ENCODE peak calls at places on chromosome 18, in seven cellular contexts. F, R, U, C, K, B and P are unnamed samples.

GRCh38 chr18:5744659-5745058 is 150.7 kb downstream of the TMEM200C start:
- DNase-seq in F (no peak), R (no peak), U (no peak), C (no peak), K (no peak), B (no peak), P (peak; percentile 72)

GRCh38 chr18:57437433-57437781 is 2.2 kb downstream of the ONECUT2 start:
- DNase-seq in F (no peak), R (no peak), U (no peak), C (no peak), K (no peak), B (peak; percentile 35), P (no peak)

GRCh38 chr18:901769-902168 is 2.9 kb upstream of the ADCYAP1 start:
- DNase-seq in F (no peak), R (no peak), U (no peak), C (no peak), K (no peak), B (no peak), P (no peak)

GRCh38 chr18:9688036-9688741 is 19.9 kb upstream of the RAB31 start:
- DNase-seq in F (no peak), R (peak; percentile 42), U (no peak), C (no peak), K (no peak), B (no peak), P (peak; percentile 31)

GRCh38 chr18:74540689-74541421 is 6.6 kb downstream of the CNDP1 start:
- DNase-seq in F (peak; percentile 50), R (peak; percentile 6), U (peak; percentile 6), C (no peak), K (no peak), B (no peak), P (no peak)

GRCh38 chr18:10476430-10476829 is 22.0 kb downstream of the APCDD1 start:
- DNase-seq in F (peak; percentile 56), R (peak; percentile 22), U (no peak), C (no peak), K (no peak), B (no peak), P (peak; percentile 60)

GRCh38 chr18:3265564-3266033 is 3.7 kb downstream of the MYL12B start:
- DNase-seq in F (no peak), R (peak; percentile 45), U (no peak), C (no peak), K (no peak), B (no peak), P (no peak)

GRCh38 chr18:39421319-39421718 is 1855.7 kb upstream of the CELF4 start:
- DNase-seq in F (peak; percentile 20), R (peak; percentile 2), U (no peak), C (no peak), K (no peak), B (no peak), P (no peak)

GRCh38 chr18:74868461-74868860 is 270.8 kb downstream of the ZNF407 start:
- DNase-seq in F (no peak), R (no peak), U (no peak), C (no peak), K (no peak), B (no peak), P (no peak)

GRCh38 chr18:77054288-77054605 is 78.3 kb downstream of the MBP start:
- DNase-seq in F (no peak), R (no peak), U (no peak), C (no peak), K (peak; percentile 84), B (no peak), P (no peak)

GRCh38 chr18:49730951-49731391 is 82.4 kb downstream of the ACAA2 start:
- DNase-seq in F (no peak), R (no peak), U (no peak), C (no peak), K (no peak), B (no peak), P (no peak)

GRCh38 chr18:56568986-56569385 is 69.4 kb downstream of the TXNL1 start:
- DNase-seq in F (peak; percentile 33), R (no peak), U (no peak), C (no peak), K (peak; percentile 18), B (no peak), P (no peak)

GRCh38 chr18:62179213-62179612 is 7.6 kb downstream of the PIGN start:
- DNase-seq in F (no peak), R (no peak), U (no peak), C (no peak), K (no peak), B (no peak), P (no peak)

GRCh38 chr18:67199993-67200617 is 316.4 kb downstream of the DSEL start:
- DNase-seq in F (peak; percentile 77), R (peak; percentile 78), U (no peak), C (peak; percentile 48), K (peak; percentile 63), B (peak; percentile 14), P (no peak)

GRCh38 chr18:61203151-61203550 is 130.1 kb upstream of the CDH20 start:
- DNase-seq in F (no peak), R (no peak), U (no peak), C (no peak), K (no peak), B (no peak), P (no peak)

GRCh38 chr18:7754725-7755181 is 187.6 kb downstream of the PTPRM start:
- DNase-seq in F (no peak), R (no peak), U (no peak), C (peak; percentile 12), K (no peak), B (no peak), P (no peak)

GRCh38 chr18:73414069-73414468 is 546.3 kb upstream of the NETO1 start:
- DNase-seq in F (no peak), R (no peak), U (no peak), C (no peak), K (no peak), B (no peak), P (no peak)

GRCh38 chr18:59848002-59848401 is 51.8 kb upstream of the PMAIP1 start:
- DNase-seq in F (no peak), R (no peak), U (no peak), C (no peak), K (no peak), B (no peak), P (no peak)

GRCh38 chr18:79513381-79514081 is 117.8 kb downstream of the NFATC1 start:
- DNase-seq in F (no peak), R (no peak), U (no peak), C (no peak), K (no peak), B (no peak), P (no peak)

GRCh38 chr18:45626330-45627203 is 11.3 kb downstream of the SLC14A2 start:
- DNase-seq in F (no peak), R (peak; percentile 77), U (no peak), C (peak; percentile 70), K (no peak), B (no peak), P (no peak)

GRCh38 chr18:37553633-37554398 is 11.8 kb downstream of the CELF4 start:
- DNase-seq in F (no peak), R (no peak), U (no peak), C (no peak), K (no peak), B (no peak), P (no peak)

GRCh38 chr18:27108842-27109241 is 76.3 kb downstream of the CHST9 start:
- DNase-seq in F (no peak), R (no peak), U (no peak), C (no peak), K (no peak), B (no peak), P (no peak)

GRCh38 chr18:21740474-21740723 is 193 bp upstream of the MIB1 start:
- DNase-seq in F (peak; percentile 99), R (no peak), U (no peak), C (no peak), K (peak; percentile 100), B (peak; percentile 97), P (no peak)

GRCh38 chr18:63725682-63726480 is 23.1 kb downstream of the SERPINB11 start:
- DNase-seq in F (no peak), R (no peak), U (no peak), C (no peak), K (no peak), B (no peak), P (no peak)

GRCh38 chr18:51623653-51624052 is 426.2 kb upstream of the MEX3C start:
- DNase-seq in F (no peak), R (no peak), U (no peak), C (no peak), K (no peak), B (no peak), P (no peak)

GRCh38 chr18:54958711-54959625 is at the start of gene CCDC68:
- DNase-seq in F (no peak), R (no peak), U (no peak), C (peak; percentile 21), K (no peak), B (no peak), P (peak; percentile 66)

GRCh38 chr18:58526425-58527115 is 102.3 kb downstream of the ALPK2 start:
- DNase-seq in F (no peak), R (no peak), U (no peak), C (no peak), K (no peak), B (no peak), P (no peak)

GRCh38 chr18:3340015-3340681 is 78.2 kb downstream of the MYL12B start:
- DNase-seq in F (no peak), R (no peak), U (no peak), C (no peak), K (no peak), B (no peak), P (no peak)

GRCh38 chr18:35933982-35934381 is 38.5 kb upstream of the RMP24 start:
- DNase-seq in F (no peak), R (no peak), U (no peak), C (no peak), K (peak; percentile 32), B (no peak), P (no peak)

GRCh38 chr18:22102948-22103663 is 66.3 kb upstream of the GATA6 start:
- DNase-seq in F (no peak), R (no peak), U (no peak), C (no peak), K (no peak), B (no peak), P (no peak)

GRCh38 chr18:61637319-61637718 is 255.5 kb downstream of the RNF152 start:
- DNase-seq in F (no peak), R (no peak), U (no peak), C (peak; percentile 18), K (no peak), B (peak; percentile 97), P (no peak)

GRCh38 chr18:71388148-71388547 is 1099.3 kb downstream of the SOCS6 start:
- DNase-seq in F (no peak), R (no peak), U (no peak), C (no peak), K (no peak), B (no peak), P (no peak)

GRCh38 chr18:46385124-46385523 is 271.9 kb downstream of the LOXHD1 start:
- DNase-seq in F (no peak), R (no peak), U (no peak), C (no peak), K (no peak), B (no peak), P (no peak)

GRCh38 chr18:60157810-60158209 is 214.8 kb downstream of the MC4R start:
- DNase-seq in F (no peak), R (no peak), U (no peak), C (no peak), K (no peak), B (no peak), P (no peak)

GRCh38 chr18:48022531-48023330 is 92.3 kb upstream of the SMAD2 start:
- DNase-seq in F (peak; percentile 69), R (peak; percentile 71), U (no peak), C (peak; percentile 63), K (peak; percentile 78), B (no peak), P (no peak)

GRCh38 chr18:52312321-52312720 is 27.7 kb upstream of the DCC start:
- DNase-seq in F (no peak), R (no peak), U (no peak), C (no peak), K (no peak), B (no peak), P (no peak)

GRCh38 chr18:59573962-59574361 is 123.3 kb downstream of the CCBE1 start:
- DNase-seq in F (no peak), R (no peak), U (no peak), C (no peak), K (no peak), B (no peak), P (no peak)

GRCh38 chr18:22370414-22370813 is 47.3 kb downstream of the CTAGE1 start:
- DNase-seq in F (no peak), R (no peak), U (no peak), C (no peak), K (no peak), B (no peak), P (no peak)